ENCODE peak calls at places on chromosomes 2 and 18, in ten cellular contexts. B, X, Q, L, D, I, H, G, F and N are unnamed samples.

GRCh38 chr2:205193829-205194228 is 488.5 kb upstream of the NRP2 start:
- DNase-seq in B (no peak), X (no peak), Q (no peak), L (peak), D (no peak), I (no peak), H (no peak), G (no peak), F (no peak), N (no peak)

GRCh38 chr18:44922968-44923367 is 242.3 kb downstream of the SETBP1 start:
- DNase-seq in B (no peak), X (no peak), Q (no peak), L (no peak), D (no peak), I (no peak), H (no peak), G (no peak), F (no peak), N (no peak)

GRCh38 chr2:158967731-158968395 is 577 bp upstream of the TANC1 start:
- DNase-seq in B (no peak), X (no peak), Q (peak), L (peak), D (peak), I (peak), H (peak), G (no peak), F (peak), N (peak)

GRCh38 chr2:200673191-200673590 is 87.4 kb downstream of the AOX1 start:
- DNase-seq in B (no peak), X (no peak), Q (no peak), L (no peak), D (no peak), I (no peak), H (no peak), G (no peak), F (no peak), N (no peak)

GRCh38 chr2:6835467-6835866 is 30.2 kb downstream of the CMPK2 start:
- DNase-seq in B (no peak), X (no peak), Q (no peak), L (no peak), D (no peak), I (no peak), H (no peak), G (no peak), F (no peak), N (no peak)

GRCh38 chr18:80129672-80130367 is 20.8 kb downstream of the ADNP2 start:
- DNase-seq in B (no peak), X (no peak), Q (no peak), L (no peak), D (no peak), I (no peak), H (no peak), G (no peak), F (no peak), N (no peak)

GRCh38 chr2:10720983-10721343 is 467 bp upstream of the ATP6V1C2 start:
- DNase-seq in B (no peak), X (no peak), Q (no peak), L (peak), D (no peak), I (no peak), H (no peak), G (no peak), F (no peak), N (no peak)

GRCh38 chr2:120177011-120177621 is 46.1 kb downstream of the TMEM185B start:
- DNase-seq in B (no peak), X (peak), Q (peak), L (peak), D (peak), I (peak), H (no peak), G (peak), F (no peak), N (peak)

GRCh38 chr2:6960659-6961058 is 43.4 kb downstream of the RNF144A start:
- DNase-seq in B (no peak), X (no peak), Q (no peak), L (no peak), D (no peak), I (no peak), H (no peak), G (no peak), F (peak), N (no peak)